ENCODE peak calls at places on chromosomes 7 and 10, in ten cellular contexts. T is mesendoderm; V is Karpas-422; J is CD8-positive, alpha-beta memory T cell; S is tibial artery; R is fibroblast of lung; N is left ventricle myocardium inferior; Q is A549; M is adrenal gland; L is IMR-90. W is an unnamed sample. For H3K4me1, the result is how much of the 10 kb centered on the place peaks cover.

GRCh38 chr10:89371987-89372386 is 5.9 kb upstream of the IFIT1B start:
- DNase-seq in S (no peak), V (no peak), N (no peak), M (no peak), J (no peak), L (no peak), R (no peak), T (no peak), Q (no peak), W (no peak)

GRCh38 chr7:36719233-36719632 is 5.1 kb downstream of the AOAH start:
- DNase-seq in Q (no peak), R (no peak), V (no peak), L (no peak), S (no peak), J (no peak), T (no peak), M (no peak), N (no peak), W (no peak)

GRCh38 chr7:155232911-155233702 is 64.6 kb upstream of the INSIG1 start:
- DNase-seq in Q (no peak), M (no peak), S (no peak), T (no peak), N (no peak), J (no peak), V (no peak), L (peak), R (peak), W (no peak)

GRCh38 chr10:47038881-47039557 is 127.8 kb downstream of the PTPN20 start:
- DNase-seq in R (no peak), M (no peak), V (no peak), J (no peak), Q (no peak), L (no peak), T (peak), N (no peak), S (no peak), W (no peak)

GRCh38 chr7:4871056-4871680 is 9.3 kb upstream of the PAPOLB start:
- DNase-seq in V (no peak), L (no peak), M (no peak), R (no peak), S (no peak), Q (no peak), T (no peak), J (no peak), N (no peak), W (no peak)

GRCh38 chr7:157397751-157398691 is 61.2 kb downstream of the DNAJB6 start:
- DNase-seq in M (no peak), N (peak), Q (peak), L (peak), S (peak), R (peak), J (peak), V (peak), T (peak), W (no peak)

GRCh38 chr7:27158436-27159277 is 2.2 kb upstream of the HOXA7 start:
- DNase-seq in S (no peak), M (no peak), Q (no peak), J (no peak), R (no peak), T (no peak), V (no peak), L (no peak), N (no peak), W (no peak)

GRCh38 chr7:30142710-30143109 is 7.9 kb downstream of the MTURN start:
- DNase-seq in J (no peak), S (peak), Q (peak), V (no peak), M (no peak), R (peak), T (no peak), N (no peak), L (peak), W (no peak)

GRCh38 chr10:99457808-99458207 is 27.4 kb upstream of the GOT1 start:
- DNase-seq in T (no peak), L (peak), S (no peak), V (no peak), N (no peak), M (no peak), Q (no peak), R (peak), J (no peak), W (no peak)

GRCh38 chr7:15685358-15686181 is 913 bp downstream of the MEOX2 start:
- DNase-seq in J (no peak), S (peak), M (no peak), T (peak), V (no peak), N (peak), L (peak), Q (no peak), R (peak), W (no peak)

DNA sequence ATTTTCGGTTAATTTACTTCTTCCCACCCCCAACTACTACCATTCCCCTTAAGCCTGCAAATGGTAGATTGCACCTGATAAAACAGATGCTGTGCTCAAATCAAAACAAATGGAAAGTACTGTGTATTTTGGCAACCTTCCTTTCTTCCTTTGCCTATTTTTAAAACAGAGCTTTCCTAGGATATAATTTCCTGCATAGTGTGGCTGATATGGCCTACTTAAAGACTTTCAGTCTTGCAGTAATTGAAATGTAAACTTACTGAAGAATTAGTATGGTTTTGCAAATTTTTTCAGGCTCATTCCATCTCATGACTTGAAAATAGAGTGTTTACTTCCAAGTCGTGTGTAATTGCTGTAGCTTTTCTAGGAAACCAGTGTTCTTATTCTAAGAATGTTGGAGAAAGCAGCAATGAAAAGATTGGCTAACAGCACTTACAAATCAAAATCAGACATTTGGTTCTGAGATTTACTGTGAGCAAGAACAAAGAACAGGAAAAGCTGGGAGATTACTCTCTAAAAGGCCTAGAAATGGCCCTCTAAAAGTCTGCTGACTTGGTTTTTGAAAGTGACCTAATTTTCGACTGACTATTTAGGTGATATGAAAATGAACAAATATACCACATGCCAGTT is 52.0 kb downstream of the REEP3 start:
- DNase-seq in M (no peak), V (no peak), T (no peak), N (no peak), L (peak), Q (no peak), R (peak), S (no peak), J (no peak), W (peak)
- H3K4me3 ChIP-seq in M (no peak), V (no peak), T (no peak), N (peak), L (no peak), Q (no peak), R (no peak), S (no peak), J (no peak), W (no peak)

GRCh38 chr10:18000601-18001000 is 48.9 kb downstream of the SLC39A12 start:
- DNase-seq in M (no peak), J (no peak), R (no peak), T (no peak), Q (no peak), L (peak), V (no peak), S (no peak), N (no peak), W (no peak)

GRCh38 chr10:18008989-18009388 is 57.3 kb downstream of the SLC39A12 start:
- DNase-seq in J (no peak), N (no peak), M (no peak), S (no peak), V (no peak), L (no peak), Q (no peak), T (no peak), R (no peak), W (no peak)

GRCh38 chr10:18005445-18005780 is 53.7 kb downstream of the SLC39A12 start:
- DNase-seq in M (no peak), R (no peak), J (no peak), Q (no peak), V (no peak), S (no peak), N (no peak), L (no peak), T (no peak), W (no peak)

GRCh38 chr10:18010050-18010449 is 58.3 kb downstream of the SLC39A12 start:
- DNase-seq in L (peak), R (peak), S (no peak), N (no peak), T (no peak), M (no peak), J (no peak), Q (no peak), V (no peak), W (no peak)

GRCh38 chr10:18005781-18006456 is 54.2 kb downstream of the SLC39A12 start:
- DNase-seq in J (no peak), N (no peak), L (peak), M (peak), T (no peak), V (no peak), R (peak), S (no peak), Q (no peak), W (no peak)
- H3K27ac ChIP-seq in J (no peak), N (peak), L (no peak), M (no peak), T (no peak), V (no peak), R (no peak), S (peak), Q (no peak), W (no peak)

GRCh38 chr7:131011437-131011752 is 277.4 kb upstream of the KLF14 start:
- DNase-seq in M (no peak), J (no peak), N (no peak), R (no peak), T (no peak), V (no peak), L (no peak), S (no peak), Q (no peak), W (no peak)

GRCh38 chr7:131013716-131014115 is 279.7 kb upstream of the KLF14 start:
- DNase-seq in T (no peak), N (no peak), L (no peak), Q (no peak), V (no peak), J (no peak), R (no peak), M (no peak), S (no peak), W (no peak)

GRCh38 chr7:131011976-131012375 is 278.0 kb upstream of the KLF14 start:
- DNase-seq in T (no peak), L (peak), R (peak), Q (peak), J (no peak), M (no peak), N (no peak), S (no peak), V (no peak), W (peak)

GRCh38 chr7:131010714-131011436 is 276.9 kb upstream of the KLF14 start:
- DNase-seq in N (no peak), V (peak), Q (peak), S (no peak), L (peak), M (no peak), R (peak), J (no peak), T (no peak), W (peak)

GRCh38 chr7:131012477-131013031 is 278.5 kb upstream of the KLF14 start:
- DNase-seq in S (no peak), V (peak), M (no peak), Q (no peak), N (no peak), L (no peak), T (no peak), R (no peak), J (no peak), W (no peak)
- H3K4me1 ChIP-seq in S (under half), V (half or more), M (half or more), Q (half or more), N (half or more), L (under half), T (under half), R (under half), J (half or more), W (half or more)

DNA sequence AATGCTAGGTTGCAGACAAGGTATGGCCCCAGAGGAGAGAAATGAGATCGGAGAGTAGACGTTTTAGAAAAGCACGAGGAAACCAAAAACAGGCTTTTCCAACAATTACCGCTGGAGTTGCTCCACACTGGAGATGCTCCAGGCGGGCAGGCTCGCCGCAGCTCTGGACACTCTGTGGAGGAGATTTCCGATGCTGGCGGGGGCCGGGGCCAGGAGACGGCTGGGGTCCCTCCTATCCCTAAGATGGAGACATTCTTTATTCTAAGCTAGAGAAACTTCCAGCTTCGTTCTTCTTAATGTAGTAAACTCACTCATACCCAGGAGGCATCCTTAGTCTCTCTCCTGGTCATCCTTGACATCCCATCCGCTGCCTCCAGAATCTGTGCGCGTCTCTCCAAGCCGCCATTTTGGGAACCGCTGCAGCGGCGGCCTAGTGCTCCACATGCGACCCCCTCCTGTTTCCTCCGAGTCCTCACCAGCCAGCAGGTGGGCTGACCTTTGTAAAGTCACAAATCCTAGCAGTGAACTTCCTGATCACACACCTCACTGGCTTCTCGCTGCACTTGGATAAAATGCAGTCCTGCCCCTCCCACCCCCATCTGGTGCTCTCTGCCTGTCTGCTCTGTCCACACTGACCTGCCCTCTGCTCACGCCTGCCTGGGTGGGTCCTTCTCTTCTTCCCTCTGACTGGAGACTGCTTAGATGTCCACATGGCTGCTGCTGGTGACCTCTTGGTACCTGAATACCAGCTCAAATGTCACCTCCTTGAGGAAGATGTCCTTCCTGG is 11.9 kb downstream of the PYROXD2 start:
- DNase-seq in S (no peak), T (no peak), J (no peak), L (no peak), Q (no peak), R (no peak), N (no peak), V (no peak), M (no peak), W (no peak)
- H3K4me3 ChIP-seq in S (no peak), T (no peak), J (no peak), L (no peak), Q (no peak), R (no peak), N (no peak), V (no peak), M (no peak), W (no peak)

DNA sequence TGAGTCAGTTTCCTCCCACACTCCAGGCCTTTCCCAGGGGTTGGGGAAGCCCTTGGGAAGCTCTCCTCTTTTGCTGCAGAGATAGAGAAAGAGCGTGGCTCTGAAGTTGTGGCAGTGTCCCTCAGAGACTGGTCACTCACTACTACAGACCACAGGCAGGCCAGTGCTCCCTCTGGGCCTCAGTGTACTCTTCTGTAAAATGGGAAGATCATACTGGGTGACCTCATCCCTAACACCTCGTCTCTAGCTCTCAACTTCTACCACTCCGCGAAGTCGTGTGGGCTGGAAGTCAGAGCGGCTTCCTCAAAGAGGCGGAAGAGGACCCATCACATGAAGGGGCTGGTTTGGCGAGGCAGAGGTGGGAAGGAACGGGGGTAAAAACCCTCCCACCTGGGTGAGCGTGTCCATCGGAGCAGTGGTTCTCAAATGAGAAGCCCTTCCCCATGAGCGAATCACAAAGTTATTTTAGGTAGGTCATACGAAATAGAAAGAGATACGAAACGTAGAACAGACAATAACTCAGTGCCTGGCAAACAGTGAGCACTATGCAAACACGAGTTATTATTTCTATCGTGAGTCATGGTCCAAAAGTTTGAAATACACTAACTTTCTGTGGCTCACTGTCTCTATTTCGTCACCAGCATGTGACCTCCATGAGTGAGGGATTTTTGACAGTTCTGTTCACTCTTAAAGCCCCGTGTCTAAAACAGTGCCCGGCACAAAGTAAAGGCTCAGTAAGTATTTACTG is 32.7 kb downstream of the PRKAG2 start:
- DNase-seq in M (no peak), N (peak), S (no peak), Q (peak), T (no peak), R (peak), J (no peak), L (peak), V (no peak), W (no peak)
- H3K27ac ChIP-seq in M (no peak), N (no peak), S (no peak), Q (peak), T (no peak), R (no peak), J (no peak), L (no peak), V (no peak), W (no peak)

GRCh38 chr7:107951172-107951787 is 51.7 kb downstream of the LAMB1 start:
- DNase-seq in M (peak), N (no peak), V (no peak), S (no peak), L (no peak), R (no peak), Q (no peak), T (no peak), J (no peak), W (no peak)
- H3K4me1 ChIP-seq in M (half or more), N (half or more), V (under half), S (under half), L (under half), R (half or more), Q (half or more), T (under half), J (under half), W (under half)

GRCh38 chr7:99210265-99210970 is 2.5 kb upstream of the KPNA7 start:
- DNase-seq in N (no peak), S (no peak), Q (peak), J (no peak), T (no peak), R (no peak), L (no peak), M (no peak), V (no peak), W (no peak)
- H3K4me3 ChIP-seq in N (no peak), S (no peak), Q (no peak), J (no peak), T (no peak), R (no peak), L (no peak), M (no peak), V (no peak), W (no peak)

GRCh38 chr10:91691981-91692380 is 59.1 kb upstream of the PPP1R3C start:
- DNase-seq in V (no peak), R (peak), J (no peak), M (no peak), S (no peak), N (no peak), T (no peak), Q (no peak), L (no peak), W (no peak)

GRCh38 chr10:91691255-91691654 is 58.4 kb upstream of the PPP1R3C start:
- DNase-seq in L (no peak), J (no peak), T (peak), Q (no peak), V (no peak), S (no peak), M (no peak), R (no peak), N (no peak), W (no peak)

GRCh38 chr10:91689731-91690168 is 56.9 kb upstream of the PPP1R3C start:
- DNase-seq in L (peak), Q (no peak), M (no peak), V (no peak), T (peak), R (peak), J (no peak), N (peak), S (peak), W (no peak)

GRCh38 chr10:91694170-91694794 is 61.4 kb upstream of the PPP1R3C start:
- DNase-seq in J (no peak), Q (peak), R (peak), S (no peak), M (no peak), T (peak), L (peak), V (peak), N (no peak), W (peak)

GRCh38 chr10:91690412-91690811 is 57.5 kb upstream of the PPP1R3C start:
- DNase-seq in L (no peak), Q (no peak), J (no peak), V (no peak), N (no peak), M (no peak), R (no peak), T (no peak), S (no peak), W (no peak)
- H3K27ac ChIP-seq in L (no peak), Q (no peak), J (no peak), V (no peak), N (no peak), M (no peak), R (no peak), T (no peak), S (peak), W (no peak)

GRCh38 chr7:94303736-94304135 is 91.0 kb upstream of the COL1A2 start:
- DNase-seq in Q (peak), M (peak), J (no peak), L (peak), R (peak), T (no peak), N (no peak), V (no peak), S (no peak), W (no peak)

GRCh38 chr7:94307399-94308048 is 87.2 kb upstream of the COL1A2 start:
- DNase-seq in N (no peak), S (no peak), T (peak), V (no peak), L (no peak), M (no peak), J (no peak), R (no peak), Q (no peak), W (no peak)

GRCh38 chr7:94301024-94301588 is 93.6 kb upstream of the COL1A2 start:
- DNase-seq in V (no peak), J (no peak), Q (peak), N (peak), L (peak), M (peak), R (peak), S (peak), T (peak), W (no peak)

GRCh38 chr7:94305836-94306235 is 88.9 kb upstream of the COL1A2 start:
- DNase-seq in T (no peak), Q (no peak), L (no peak), N (no peak), R (no peak), M (no peak), V (no peak), J (no peak), S (no peak), W (no peak)

GRCh38 chr7:94304878-94305277 is 89.8 kb upstream of the COL1A2 start:
- DNase-seq in N (no peak), Q (no peak), L (no peak), T (no peak), J (no peak), R (no peak), S (no peak), V (no peak), M (no peak), W (no peak)
- H3K4me1 ChIP-seq in N (under half), Q (under half), L (under half), T (under half), J (under half), R (under half), S (under half), V (under half), M (under half), W (under half)